ENCODE peak calls at places on chromosomes 4 and X, in four cellular contexts. Q, V, U and H are unnamed samples.

GRCh38 chrX:22164770-22165388 is 107.8 kb upstream of the CBLL2 start:
- DNase-seq in Q (peak; percentile 57), V (no peak), U (no peak), H (no peak)

GRCh38 chr4:31917334-31917733 is 1197.2 kb downstream of the PCDH7 start:
- DNase-seq in Q (no peak), V (no peak), U (no peak), H (no peak)

GRCh38 chr4:122889726-122890125 is 32.7 kb downstream of the NUDT6 start:
- DNase-seq in Q (no peak), V (no peak), U (no peak), H (no peak)

GRCh38 chrX:41594634-41595033 is 94.1 kb upstream of the GPR34 start:
- DNase-seq in Q (no peak), V (no peak), U (no peak), H (no peak)

GRCh38 chr4:169244210-169244609 is 26.5 kb downstream of the SH3RF1 start:
- DNase-seq in Q (no peak), V (no peak), U (no peak), H (no peak)

GRCh38 chr4:128854433-128854832 is 44.9 kb downstream of the JADE1 start:
- DNase-seq in Q (peak; percentile 67), V (no peak), U (no peak), H (no peak)

GRCh38 chr4:20916106-20916505 is 215.8 kb downstream of the PACRGL start:
- DNase-seq in Q (peak; percentile 0), V (no peak), U (no peak), H (no peak)

GRCh38 chr4:144701683-144702233 is 55.8 kb downstream of the HHIP start:
- DNase-seq in Q (peak; percentile 26), V (no peak), U (no peak), H (no peak)

GRCh38 chr4:183342541-183343533 is 20.6 kb upstream of the CLDN24 start:
- DNase-seq in Q (no peak), V (peak; percentile 29), U (no peak), H (no peak)

GRCh38 chr4:15488658-15489470 is 19.2 kb downstream of the CC2D2A start:
- DNase-seq in Q (peak; percentile 74), V (no peak), U (no peak), H (no peak)

GRCh38 chrX:103941201-103941975 is 21.0 kb upstream of the TMSB15B start:
- DNase-seq in Q (peak; percentile 27), V (no peak), U (peak; percentile 34), H (no peak)

GRCh38 chr4:137421796-137422195 is 110.5 kb downstream of the PCDH18 start:
- DNase-seq in Q (peak; percentile 32), V (no peak), U (no peak), H (no peak)

GRCh38 chr4:143300860-143301259 is 35.8 kb upstream of the GAB1 start:
- DNase-seq in Q (no peak), V (no peak), U (no peak), H (no peak)

GRCh38 chrX:1170243-1170642 is 42.2 kb downstream of the CRLF2 start:
- DNase-seq in Q (no peak), V (no peak), U (no peak), H (no peak)

GRCh38 chrX:19063030-19063429 is 59.2 kb downstream of the ADGRG2 start:
- DNase-seq in Q (peak; percentile 21), V (no peak), U (no peak), H (no peak)

GRCh38 chrX:68196939-68197791 is 236.1 kb downstream of the OPHN1 start:
- DNase-seq in Q (peak; percentile 20), V (peak; percentile 40), U (peak; percentile 68), H (no peak)

GRCh38 chrX:122565952-122566351 is 618.1 kb upstream of the GRIA3 start:
- DNase-seq in Q (peak; percentile 98), V (peak; percentile 14), U (peak; percentile 26), H (no peak)

GRCh38 chr4:148986951-148987350 is 544.7 kb upstream of the NR3C2 start:
- DNase-seq in Q (no peak), V (no peak), U (no peak), H (no peak)

GRCh38 chr4:52936729-52937128 is 74.6 kb downstream of the RASL11B start:
- DNase-seq in Q (no peak), V (no peak), U (no peak), H (no peak)

GRCh38 chrX:7088968-7089615 is 58.4 kb upstream of the STS start:
- DNase-seq in Q (no peak), V (no peak), U (peak; percentile 79), H (no peak)

GRCh38 chrX:114071412-114071811 is 512.5 kb upstream of the HTR2C start:
- DNase-seq in Q (no peak), V (no peak), U (no peak), H (no peak)

GRCh38 chr4:5003372-5003857 is 15.8 kb downstream of the CYTL1 start:
- DNase-seq in Q (no peak), V (no peak), U (peak; percentile 59), H (no peak)

GRCh38 chr4:61195064-61195463 is 5.1 kb upstream of the ADGRL3 start:
- DNase-seq in Q (no peak), V (no peak), U (no peak), H (no peak)

GRCh38 chrX:132489256-132490085 is 633 bp upstream of the MBNL3 start:
- DNase-seq in Q (peak; percentile 10), V (peak; percentile 78), U (peak; percentile 53), H (peak; percentile 73)

GRCh38 chrX:37746268-37746931 is 33.5 kb upstream of the CYBB start:
- DNase-seq in Q (no peak), V (no peak), U (peak; percentile 3), H (no peak)

GRCh38 chr4:38190717-38191178 is 230.6 kb downstream of the PTTG2 start:
- DNase-seq in Q (peak; percentile 76), V (no peak), U (no peak), H (peak; percentile 46)

GRCh38 chr4:5478116-5478515 is 230.2 kb downstream of the EVC2 start:
- DNase-seq in Q (no peak), V (no peak), U (peak; percentile 29), H (no peak)

GRCh38 chr4:101464596-101464995 is 117.3 kb upstream of the PPP3CA start:
- DNase-seq in Q (no peak), V (no peak), U (peak; percentile 68), H (no peak)
- H3K27ac ChIP-seq in Q (no peak overlapping the region), V (no peak overlapping the region), U (no peak overlapping the region), H (no peak overlapping the region)

GRCh38 chrX:107646736-107647135 is 18.4 kb downstream of the PRPS1 start:
- DNase-seq in Q (no peak), V (no peak), U (no peak), H (no peak)

DNA sequence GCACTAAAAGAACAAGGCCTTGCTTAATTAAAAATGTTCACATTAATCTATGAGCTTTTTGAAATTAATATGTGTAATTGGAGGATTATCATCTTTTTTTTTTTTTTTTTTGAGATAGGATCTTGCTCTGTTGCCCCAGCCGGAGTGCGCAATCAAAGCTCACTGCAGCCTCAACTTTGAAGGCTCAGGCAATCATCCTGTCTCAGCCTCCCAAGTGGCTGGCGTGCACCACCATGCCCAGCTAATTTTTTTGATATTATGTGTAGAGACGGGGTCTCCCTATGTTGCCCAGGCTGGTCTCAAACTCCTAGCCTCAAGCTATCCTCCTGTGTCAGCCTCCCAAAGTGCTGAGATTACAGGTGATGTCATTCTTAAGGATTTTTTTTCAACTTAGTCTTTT is 20.0 kb downstream of the PRPS1 start:
- DNase-seq in Q (no peak), V (no peak), U (no peak), H (no peak)
- H3K36me3 ChIP-seq in Q (peaks cover 21% of the 10 kb centered on the region), V (no peaks in the 10 kb centered on the region), U (no peaks in the 10 kb centered on the region), H (no peaks in the 10 kb centered on the region)

GRCh38 chr4:134505511-134505910 is 303.9 kb upstream of the PABPC4L start:
- DNase-seq in Q (no peak), V (no peak), U (no peak), H (no peak)
- H3K27ac ChIP-seq in Q (no peak overlapping the region), V (no peak overlapping the region), U (no peak overlapping the region), H (no peak overlapping the region)

GRCh38 chr4:24933684-24934275 is 20.9 kb upstream of the CCDC149 start:
- DNase-seq in Q (no peak), V (no peak), U (no peak), H (no peak)

GRCh38 chr4:24928708-24929107 is 15.9 kb upstream of the CCDC149 start:
- DNase-seq in Q (no peak), V (no peak), U (no peak), H (no peak)

GRCh38 chr4:24937176-24937575 is 24.3 kb upstream of the CCDC149 start:
- DNase-seq in Q (peak; percentile 80), V (no peak), U (no peak), H (no peak)

GRCh38 chr4:24930136-24930535 is 17.3 kb upstream of the CCDC149 start:
- DNase-seq in Q (no peak), V (no peak), U (no peak), H (no peak)

DNA sequence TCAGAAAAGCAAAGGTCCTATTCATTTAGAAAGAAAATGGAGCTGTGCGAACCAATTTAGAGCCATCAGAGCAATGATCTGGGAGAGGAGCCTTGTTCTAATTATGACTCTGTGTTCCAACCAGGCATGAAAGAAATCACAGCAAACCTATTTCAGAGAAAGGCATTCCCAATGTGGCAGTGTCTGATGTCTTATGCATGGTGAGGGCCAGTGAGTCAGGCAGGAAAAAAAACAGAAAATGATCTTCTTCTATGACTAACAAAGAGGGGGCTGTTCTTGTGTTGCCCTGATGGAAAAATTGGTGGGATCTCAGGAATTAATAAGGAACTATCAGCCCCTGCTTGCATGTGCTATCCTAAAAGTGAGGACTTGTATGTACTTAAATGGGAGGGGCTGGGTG is 20.0 kb upstream of the CCDC149 start:
- DNase-seq in Q (peak; percentile 76), V (no peak), U (no peak), H (no peak)
- H3K36me3 ChIP-seq in Q (no peaks in the 10 kb centered on the region), V (no peaks in the 10 kb centered on the region), U (no peaks in the 10 kb centered on the region), H (no peaks in the 10 kb centered on the region)

GRCh38 chr4:13910556-13910955 is 283.0 kb upstream of the BOD1L1 start:
- DNase-seq in Q (no peak), V (no peak), U (no peak), H (no peak)

GRCh38 chr4:13912436-13912835 is 284.9 kb upstream of the BOD1L1 start:
- DNase-seq in Q (no peak), V (no peak), U (peak; percentile 92), H (no peak)

GRCh38 chr4:13911256-13911655 is 283.7 kb upstream of the BOD1L1 start:
- DNase-seq in Q (no peak), V (no peak), U (no peak), H (no peak)

GRCh38 chr4:13917010-13917409 is 289.5 kb upstream of the BOD1L1 start:
- DNase-seq in Q (peak; percentile 58), V (no peak), U (no peak), H (no peak)

GRCh38 chr4:13912966-13913365 is 285.4 kb upstream of the BOD1L1 start:
- DNase-seq in Q (no peak), V (no peak), U (no peak), H (no peak)
- H3K27ac ChIP-seq in Q (no peak overlapping the region), V (no peak overlapping the region), U (no peak overlapping the region), H (no peak overlapping the region)

GRCh38 chr4:70829492-70829891 is 10.2 kb downstream of the GRSF1 start:
- DNase-seq in Q (no peak), V (no peak), U (no peak), H (no peak)
- H3K36me3 ChIP-seq in Q (peaks cover 59% of the 10 kb centered on the region), V (no peaks in the 10 kb centered on the region), U (peaks cover 18% of the 10 kb centered on the region), H (peaks cover 20% of the 10 kb centered on the region)

DNA sequence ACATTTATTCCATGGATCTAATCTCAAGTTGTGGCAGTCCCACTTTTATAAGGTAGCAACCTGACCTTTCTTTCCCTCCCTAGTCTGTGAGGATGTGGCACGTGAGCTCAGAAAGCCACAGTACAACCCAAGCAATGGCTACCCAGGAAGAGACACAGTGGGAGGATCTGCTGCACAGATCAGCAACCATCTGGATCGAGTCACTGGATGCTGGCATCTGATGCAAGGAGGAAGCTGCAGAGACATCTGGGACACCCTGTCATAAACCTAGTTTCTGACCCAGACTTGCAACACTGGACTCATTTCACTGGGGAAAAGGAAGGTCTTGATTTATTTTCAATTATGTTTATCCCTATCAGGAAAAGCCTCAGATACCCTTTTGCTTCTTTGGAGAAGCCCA is 327.1 kb downstream of the PAPSS1 start:
- DNase-seq in Q (no peak), V (no peak), U (no peak), H (peak; percentile 32)
- H3K27ac ChIP-seq in Q (no peak overlapping the region), V (no peak overlapping the region), U (no peak overlapping the region), H (no peak overlapping the region)